ENCODE peak calls at places on chromosomes 7 and 10, in four cellular contexts. One of them, this sample, is unnamed.

GRCh38 chr7:101743241-101743994 is 74.0 kb upstream of the CUX1 start:
- DNase-seq in myocyte: peak
- DNase-seq in GM10248: peak
- DNase-seq in activated CD8-positive, alpha-beta T cell treated with anti-CD3 and anti-CD28 coated beads for 36 hours: peak
- DNase-seq in this sample: peak

GRCh38 chr7:44977304-44977858 is 1.4 kb downstream of the MYO1G start:
- DNase-seq in activated CD8-positive, alpha-beta T cell treated with anti-CD3 and anti-CD28 coated beads for 36 hours: peak
- DNase-seq in GM10248: peak
- DNase-seq in myocyte: no peak
- DNase-seq in this sample: peak

GRCh38 chr7:44307905-44308740 is 17.3 kb downstream of the CAMK2B start:
- DNase-seq in GM10248: peak
- DNase-seq in myocyte: no peak
- DNase-seq in activated CD8-positive, alpha-beta T cell treated with anti-CD3 and anti-CD28 coated beads for 36 hours: no peak
- DNase-seq in this sample: no peak

GRCh38 chr7:37119296-37119695 is 329.4 kb downstream of the ELMO1 start:
- DNase-seq in GM10248: no peak
- DNase-seq in activated CD8-positive, alpha-beta T cell treated with anti-CD3 and anti-CD28 coated beads for 36 hours: no peak
- DNase-seq in myocyte: no peak
- DNase-seq in this sample: no peak

GRCh38 chr10:79403441-79404230 is 41.8 kb downstream of the ZCCHC24 start:
- DNase-seq in myocyte: peak
- DNase-seq in GM10248: no peak
- DNase-seq in activated CD8-positive, alpha-beta T cell treated with anti-CD3 and anti-CD28 coated beads for 36 hours: no peak
- DNase-seq in this sample: peak

GRCh38 chr7:5631185-5631584 is 150.3 kb downstream of the RNF216 start:
- DNase-seq in activated CD8-positive, alpha-beta T cell treated with anti-CD3 and anti-CD28 coated beads for 36 hours: no peak
- DNase-seq in myocyte: no peak
- DNase-seq in GM10248: no peak
- DNase-seq in this sample: no peak

GRCh38 chr7:92528958-92529264 is 316 bp downstream of the RBM48 start:
- DNase-seq in myocyte: no peak
- DNase-seq in activated CD8-positive, alpha-beta T cell treated with anti-CD3 and anti-CD28 coated beads for 36 hours: no peak
- DNase-seq in GM10248: no peak
- DNase-seq in this sample: no peak

GRCh38 chr10:3955493-3955892 is 170.5 kb upstream of the KLF6 start:
- DNase-seq in myocyte: no peak
- DNase-seq in GM10248: no peak
- DNase-seq in activated CD8-positive, alpha-beta T cell treated with anti-CD3 and anti-CD28 coated beads for 36 hours: no peak
- DNase-seq in this sample: no peak

GRCh38 chr10:500876-501275 is 188.6 kb downstream of the DIP2C start:
- DNase-seq in GM10248: no peak
- DNase-seq in activated CD8-positive, alpha-beta T cell treated with anti-CD3 and anti-CD28 coated beads for 36 hours: no peak
- DNase-seq in myocyte: no peak
- DNase-seq in this sample: no peak

GRCh38 chr7:30472771-30473392 is 5.7 kb downstream of the NOD1 start:
- DNase-seq in GM10248: no peak
- DNase-seq in activated CD8-positive, alpha-beta T cell treated with anti-CD3 and anti-CD28 coated beads for 36 hours: no peak
- DNase-seq in myocyte: peak
- DNase-seq in this sample: no peak

GRCh38 chr7:156504687-156505545 is 135.7 kb upstream of the RNF32 start:
- DNase-seq in GM10248: no peak
- DNase-seq in myocyte: no peak
- DNase-seq in activated CD8-positive, alpha-beta T cell treated with anti-CD3 and anti-CD28 coated beads for 36 hours: no peak
- DNase-seq in this sample: no peak

GRCh38 chr7:141053626-141054025 is 20.2 kb upstream of the TMEM178B start:
- DNase-seq in activated CD8-positive, alpha-beta T cell treated with anti-CD3 and anti-CD28 coated beads for 36 hours: peak
- DNase-seq in GM10248: no peak
- DNase-seq in myocyte: peak
- DNase-seq in this sample: peak